ENCODE peak calls at places on chromosomes 16 and 17, in four cellular contexts. One of them, this sample, is unnamed.
A peak's percentile ranks its signal among the peaks of the same experiment; 100 is the strongest.

GRCh38 chr16:79844603-79845002 is 244.1 kb upstream of the MAF start:
- DNase-seq in H1: no peak
- DNase-seq in HepG2: no peak
- DNase-seq in K562: no peak
- DNase-seq in this sample: no peak

GRCh38 chr17:28686296-28686695 is 24.3 kb downstream of the SUPT6H start:
- DNase-seq in H1: no peak
- DNase-seq in HepG2: no peak
- DNase-seq in K562: no peak
- DNase-seq in this sample: no peak

GRCh38 chr17:6753006-6753445 is 2.8 kb upstream of the XAF1 start:
- DNase-seq in H1: no peak
- DNase-seq in HepG2: peak; percentile 11
- DNase-seq in K562: no peak
- DNase-seq in this sample: no peak

GRCh38 chr17:73983623-73984410 is 219.7 kb upstream of the RPL38 start:
- DNase-seq in H1: no peak
- DNase-seq in HepG2: no peak
- DNase-seq in K562: no peak
- DNase-seq in this sample: no peak

GRCh38 chr17:49511810-49512209 is 16.7 kb downstream of the NGFR start:
- DNase-seq in H1: no peak
- DNase-seq in HepG2: no peak
- DNase-seq in K562: no peak
- DNase-seq in this sample: no peak

GRCh38 chr17:7922499-7923289 is 6.6 kb upstream of the RNF227 start:
- DNase-seq in H1: no peak
- DNase-seq in HepG2: no peak
- DNase-seq in K562: no peak
- DNase-seq in this sample: no peak

GRCh38 chr17:80559688-80560290 is 15.2 kb downstream of the RPTOR start:
- DNase-seq in H1: no peak
- DNase-seq in HepG2: no peak
- DNase-seq in K562: no peak
- DNase-seq in this sample: no peak

GRCh38 chr17:69466905-69467630 is 52.6 kb downstream of the MAP2K6 start:
- DNase-seq in H1: no peak
- DNase-seq in HepG2: peak; percentile 12
- DNase-seq in K562: no peak
- DNase-seq in this sample: no peak

GRCh38 chr17:81489012-81489968 is 23.3 kb downstream of the ACTG1 start:
- DNase-seq in H1: no peak
- DNase-seq in HepG2: no peak
- DNase-seq in K562: no peak
- DNase-seq in this sample: no peak

GRCh38 chr17:6095501-6095900 is 25.3 kb downstream of the WSCD1 start:
- DNase-seq in H1: no peak
- DNase-seq in HepG2: no peak
- DNase-seq in K562: no peak
- DNase-seq in this sample: no peak

GRCh38 chr17:21676281-21677111 is 15.8 kb upstream of the KCNJ18 start:
- DNase-seq in H1: no peak
- DNase-seq in HepG2: no peak
- DNase-seq in K562: no peak
- DNase-seq in this sample: no peak

GRCh38 chr17:37598145-37598544 is 11.1 kb downstream of the SYNRG start:
- DNase-seq in H1: no peak
- DNase-seq in HepG2: no peak
- DNase-seq in K562: no peak
- DNase-seq in this sample: no peak

GRCh38 chr16:84617068-84617630 is 729 bp downstream of the COTL1 start:
- DNase-seq in H1: no peak
- DNase-seq in HepG2: no peak
- DNase-seq in K562: no peak
- DNase-seq in this sample: no peak

GRCh38 chr17:36461330-36462110 is 25.0 kb upstream of the ZNHIT3 start:
- DNase-seq in H1: no peak
- DNase-seq in HepG2: no peak
- DNase-seq in K562: no peak
- DNase-seq in this sample: no peak

GRCh38 chr16:67393790-67394270 is 532 bp upstream of the TPPP3 start:
- DNase-seq in H1: no peak
- DNase-seq in HepG2: no peak
- DNase-seq in K562: no peak
- DNase-seq in this sample: no peak

GRCh38 chr16:86968866-86969265 is 348.3 kb downstream of the C16orf95 start:
- DNase-seq in H1: no peak
- DNase-seq in HepG2: no peak
- DNase-seq in K562: no peak
- DNase-seq in this sample: no peak

GRCh38 chr16:4489030-4489429 is 12.8 kb downstream of the HMOX2 start:
- DNase-seq in H1: no peak
- DNase-seq in HepG2: no peak
- DNase-seq in K562: no peak
- DNase-seq in this sample: no peak

GRCh38 chr17:80474933-80475915 is 1.2 kb downstream of the NPTX1 start:
- DNase-seq in H1: no peak
- DNase-seq in HepG2: no peak
- DNase-seq in K562: no peak
- DNase-seq in this sample: no peak

GRCh38 chr16:10992797-10993196 is 48.4 kb downstream of the CLEC16A start:
- DNase-seq in H1: no peak
- DNase-seq in HepG2: no peak
- DNase-seq in K562: peak; percentile 82
- DNase-seq in this sample: no peak

GRCh38 chr17:66593116-66593515 is 241.8 kb upstream of the CACNG5 start:
- DNase-seq in H1: no peak
- DNase-seq in HepG2: no peak
- DNase-seq in K562: no peak
- DNase-seq in this sample: no peak

GRCh38 chr17:68377771-68378201 is 79.5 kb downstream of the WIPI1 start:
- DNase-seq in H1: no peak
- DNase-seq in HepG2: no peak
- DNase-seq in K562: no peak
- DNase-seq in this sample: no peak

GRCh38 chr16:67764153-67764552 is 42.2 kb downstream of the RANBP10 start:
- DNase-seq in H1: no peak
- DNase-seq in HepG2: no peak
- DNase-seq in K562: no peak
- DNase-seq in this sample: no peak

GRCh38 chr16:89049484-89050118 is 44.1 kb upstream of the ACSF3 start:
- DNase-seq in H1: no peak
- DNase-seq in HepG2: no peak
- DNase-seq in K562: no peak
- DNase-seq in this sample: no peak
- TF ChIP-seq EP300 in H1: no peak
- TF ChIP-seq EP300 in HepG2: no peak
- TF ChIP-seq EP300 in K562: no peak
- TF ChIP-seq EP300 in this sample: no peak

GRCh38 chr17:32487460-32488176 is 825 bp downstream of the CDK5R1 start:
- DNase-seq in H1: no peak
- DNase-seq in HepG2: no peak
- DNase-seq in K562: peak; percentile 37
- DNase-seq in this sample: no peak

GRCh38 chr17:32484628-32485027 is 2.2 kb upstream of the CDK5R1 start:
- DNase-seq in H1: no peak
- DNase-seq in HepG2: no peak
- DNase-seq in K562: no peak
- DNase-seq in this sample: no peak

GRCh38 chr17:32485261-32485955 is 1.4 kb upstream of the CDK5R1 start:
- DNase-seq in H1: no peak
- DNase-seq in HepG2: no peak
- DNase-seq in K562: no peak
- DNase-seq in this sample: no peak

GRCh38 chr17:32486701-32487459 is at the start of gene CDK5R1:
- DNase-seq in H1: no peak
- DNase-seq in HepG2: peak; percentile 41
- DNase-seq in K562: peak; percentile 86
- DNase-seq in this sample: no peak

GRCh38 chr17:32486091-32486700 is 597 bp upstream of the CDK5R1 start:
- DNase-seq in H1: no peak
- DNase-seq in HepG2: peak; percentile 49
- DNase-seq in K562: peak; percentile 92
- DNase-seq in this sample: no peak
- TF ChIP-seq ATF3 in H1: no peak
- TF ChIP-seq ATF3 in HepG2: no peak
- TF ChIP-seq ATF3 in K562: no peak
- TF ChIP-seq ATF3 in this sample: no peak

DNA sequence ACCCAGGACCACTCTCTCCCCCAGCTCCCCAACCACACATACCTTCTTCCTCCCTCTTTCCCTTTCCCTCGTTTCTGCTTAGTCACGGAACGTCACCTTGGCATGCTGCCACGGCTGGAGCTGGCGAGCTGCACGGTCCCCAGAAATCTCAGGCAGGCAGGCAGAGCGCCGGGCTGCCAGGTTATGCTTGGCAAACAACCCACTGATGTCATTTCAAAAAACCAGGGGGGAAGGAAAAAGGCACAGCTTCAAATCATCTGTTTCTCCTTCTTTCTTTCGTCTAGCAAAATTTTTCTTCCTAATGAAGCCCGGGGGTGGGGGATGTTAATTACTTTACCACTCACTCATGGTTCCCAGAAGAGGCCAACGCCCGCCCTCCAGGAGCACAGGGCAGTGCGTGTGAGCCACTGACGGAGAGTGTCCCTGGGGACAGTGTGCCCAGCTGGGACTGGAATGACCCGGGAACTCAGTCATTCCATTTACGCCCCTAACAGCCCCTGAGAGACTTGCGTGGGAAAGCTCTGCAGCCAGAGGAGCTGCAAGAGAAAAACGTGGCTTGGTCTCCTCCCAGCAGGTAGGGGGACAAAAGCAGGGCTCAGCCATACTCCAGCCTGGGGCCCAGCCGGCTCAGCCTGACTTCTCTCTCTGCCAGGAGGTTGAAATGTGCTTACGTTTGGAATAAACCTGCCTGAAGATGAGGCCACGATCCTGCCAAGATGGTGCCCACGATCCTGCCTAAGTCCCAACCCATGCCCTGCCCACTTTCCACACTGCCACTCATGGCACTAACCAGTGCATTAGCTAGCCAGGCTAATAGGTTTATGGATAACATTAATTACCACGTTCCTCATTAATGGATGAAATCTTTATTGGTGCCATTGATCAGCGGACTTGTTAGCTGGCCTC is 198.9 kb downstream of the ZFHX3 start:
- DNase-seq in H1: no peak
- DNase-seq in HepG2: no peak
- DNase-seq in K562: no peak
- DNase-seq in this sample: no peak
- TF ChIP-seq EP300 in H1: no peak
- TF ChIP-seq EP300 in HepG2: no peak
- TF ChIP-seq EP300 in K562: no peak
- TF ChIP-seq EP300 in this sample: no peak

GRCh38 chr16:85812811-85813700 is 13.6 kb downstream of the COX4I1 start:
- DNase-seq in H1: no peak
- DNase-seq in HepG2: no peak
- DNase-seq in K562: no peak
- DNase-seq in this sample: no peak
- TF ChIP-seq ATF3 in H1: no peak
- TF ChIP-seq ATF3 in HepG2: no peak
- TF ChIP-seq ATF3 in K562: no peak
- TF ChIP-seq ATF3 in this sample: no peak

GRCh38 chr17:1487939-1488825 is 4.3 kb downstream of the MYO1C start:
- DNase-seq in H1: no peak
- DNase-seq in HepG2: peak; percentile 70
- DNase-seq in K562: peak; percentile 75
- DNase-seq in this sample: no peak
- TF ChIP-seq EP300 in H1: peak; percentile 54
- TF ChIP-seq EP300 in HepG2: no peak
- TF ChIP-seq EP300 in K562: no peak
- TF ChIP-seq EP300 in this sample: no peak

GRCh38 chr17:4232168-4232813 is 31.5 kb downstream of the ANKFY1 start:
- DNase-seq in H1: no peak
- DNase-seq in HepG2: no peak
- DNase-seq in K562: no peak
- DNase-seq in this sample: no peak
- TF ChIP-seq ATF3 in H1: no peak
- TF ChIP-seq ATF3 in HepG2: no peak
- TF ChIP-seq ATF3 in K562: no peak
- TF ChIP-seq ATF3 in this sample: no peak

GRCh38 chr17:78864117-78864516 is 23.5 kb upstream of the USP36 start:
- DNase-seq in H1: no peak
- DNase-seq in HepG2: no peak
- DNase-seq in K562: no peak
- DNase-seq in this sample: no peak

GRCh38 chr17:78861229-78861628 is 20.6 kb upstream of the USP36 start:
- DNase-seq in H1: no peak
- DNase-seq in HepG2: no peak
- DNase-seq in K562: no peak
- DNase-seq in this sample: no peak

GRCh38 chr17:78859051-78859450 is 18.4 kb upstream of the USP36 start:
- DNase-seq in H1: no peak
- DNase-seq in HepG2: no peak
- DNase-seq in K562: no peak
- DNase-seq in this sample: no peak

GRCh38 chr17:78865682-78866390 is 25.2 kb upstream of the USP36 start:
- DNase-seq in H1: peak; percentile 60
- DNase-seq in HepG2: peak; percentile 87
- DNase-seq in K562: peak; percentile 65
- DNase-seq in this sample: no peak

DNA sequence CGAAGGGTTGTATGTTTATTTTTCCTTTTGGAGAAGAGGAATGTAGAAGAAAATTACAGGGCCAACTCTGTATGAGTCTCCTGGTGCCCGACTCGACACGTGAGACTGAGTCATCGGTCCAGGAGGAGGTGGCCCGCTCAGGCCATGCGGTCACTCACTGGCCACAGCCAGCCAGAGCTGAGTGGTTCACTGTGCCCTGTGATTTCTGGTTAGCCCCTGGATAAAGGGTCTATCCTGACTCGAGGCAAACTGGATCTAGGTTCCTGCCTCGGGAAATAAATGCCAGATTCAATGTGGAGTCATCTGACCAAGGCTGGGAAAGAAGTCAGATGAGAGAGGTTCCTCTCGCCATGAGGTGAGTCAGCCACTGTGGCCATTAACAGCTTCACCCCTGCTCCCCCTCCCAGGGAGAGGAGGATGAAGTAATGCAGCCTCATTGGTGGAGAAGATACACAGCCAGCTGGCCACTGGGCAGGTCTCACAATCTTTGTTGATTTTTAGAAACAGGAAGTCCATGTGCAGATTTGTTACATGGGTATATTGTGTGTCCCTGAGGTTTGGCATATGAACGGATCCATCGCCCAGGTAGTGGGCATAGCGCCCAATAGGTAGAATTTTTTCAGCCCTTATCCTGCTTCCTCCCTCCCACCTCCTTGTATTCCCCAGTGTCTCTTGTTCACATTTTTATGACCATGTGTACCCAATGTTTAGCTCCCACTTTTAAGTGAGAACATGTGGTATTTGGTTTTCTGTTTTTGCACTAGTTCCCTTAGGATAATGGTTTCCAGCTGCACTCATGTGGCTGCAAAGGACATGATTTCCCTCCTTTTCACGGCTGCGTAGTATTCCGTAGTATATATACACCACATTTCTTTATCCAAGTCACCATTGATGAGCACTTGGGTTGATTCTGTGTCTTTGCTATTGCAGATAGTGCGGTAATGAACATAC is 21.7 kb upstream of the USP36 start:
- DNase-seq in H1: no peak
- DNase-seq in HepG2: peak; percentile 62
- DNase-seq in K562: peak; percentile 78
- DNase-seq in this sample: no peak
- TF ChIP-seq EP300 in H1: no peak
- TF ChIP-seq EP300 in HepG2: no peak
- TF ChIP-seq EP300 in K562: peak; percentile 20
- TF ChIP-seq EP300 in this sample: no peak

GRCh38 chr17:13825526-13826040 is 223.9 kb upstream of the HS3ST3A1 start:
- DNase-seq in H1: no peak
- DNase-seq in HepG2: no peak
- DNase-seq in K562: no peak
- DNase-seq in this sample: no peak
- TF ChIP-seq ATF3 in H1: no peak
- TF ChIP-seq ATF3 in HepG2: no peak
- TF ChIP-seq ATF3 in K562: no peak
- TF ChIP-seq ATF3 in this sample: no peak